ENCODE peak calls at places on chromosomes 13 and 19, in four cellular contexts. E is cardiac muscle cell, P is AG04450, M is activated B cell treated with CpG ODN at 0.5 μM for 24 hours. O is an unnamed sample.

GRCh38 chr13:99126821-99127220 is 73.8 kb upstream of the UBAC2 start:
- DNase-seq in E (no peak), P (no peak), M (no peak), O (no peak)

GRCh38 chr13:51638497-51638871 is 54.2 kb downstream of the WDFY2 start:
- DNase-seq in E (peak; percentile 27), P (no peak), M (no peak), O (no peak)

GRCh38 chr13:52665325-52665724 is 12.7 kb downstream of the SUGT1 start:
- DNase-seq in E (peak; percentile 29), P (no peak), M (no peak), O (no peak)

GRCh38 chr13:105817011-105817410 is 718.5 kb downstream of the EFNB2 start:
- DNase-seq in E (no peak), P (no peak), M (no peak), O (no peak)

GRCh38 chr13:76708138-76708537 is 178.1 kb downstream of the KCTD12 start:
- DNase-seq in E (no peak), P (no peak), M (no peak), O (no peak)

GRCh38 chr13:29925457-29925856 is 75.0 kb upstream of the UBL3 start:
- DNase-seq in E (peak; percentile 96), P (no peak), M (no peak), O (no peak)

GRCh38 chr13:36736119-36736726 is 62.4 kb downstream of the SERTM1 start:
- DNase-seq in E (peak; percentile 80), P (peak; percentile 37), M (no peak), O (peak; percentile 30)

GRCh38 chr13:98650376-98651107 is 73.6 kb upstream of the STK24 start:
- DNase-seq in E (no peak), P (no peak), M (no peak), O (no peak)

GRCh38 chr13:75541287-75541686 is 3.6 kb upstream of the COMMD6 start:
- DNase-seq in E (no peak), P (no peak), M (no peak), O (no peak)

GRCh38 chr19:293436-294110 is 2.4 kb upstream of the PLPP2 start:
- DNase-seq in E (no peak), P (no peak), M (no peak), O (no peak)

GRCh38 chr13:48232420-48233096 is 448 bp upstream of the ITM2B start:
- DNase-seq in E (no peak), P (no peak), M (no peak), O (no peak)

GRCh38 chr19:32012206-32012605 is 333.2 kb upstream of the ZNF507 start:
- DNase-seq in E (no peak), P (no peak), M (no peak), O (no peak)

GRCh38 chr13:59111711-59112110 is 1052.0 kb downstream of the DIAPH3 start:
- DNase-seq in E (peak; percentile 87), P (peak; percentile 42), M (no peak), O (no peak)

GRCh38 chr13:98939552-98940306 is 38.1 kb downstream of the DOCK9 start:
- DNase-seq in E (peak; percentile 22), P (no peak), M (no peak), O (no peak)

GRCh38 chr19:38667552-38668205 is 20.2 kb downstream of the ACTN4 start:
- DNase-seq in E (no peak), P (no peak), M (no peak), O (no peak)

GRCh38 chr13:109955598-109955997 is 169.2 kb upstream of the IRS2 start:
- DNase-seq in E (peak; percentile 85), P (peak; percentile 13), M (no peak), O (no peak)

GRCh38 chr19:21023901-21024300 is 3.4 kb downstream of the ZNF430 start:
- DNase-seq in E (no peak), P (no peak), M (no peak), O (no peak)

GRCh38 chr19:29841559-29842367 is 30.0 kb downstream of the CCNE1 start:
- DNase-seq in E (peak; percentile 43), P (no peak), M (no peak), O (no peak)

GRCh38 chr19:584240-585001 is 5.3 kb upstream of the HCN2 start:
- DNase-seq in E (peak; percentile 66), P (no peak), M (peak; percentile 72), O (peak; percentile 71)

GRCh38 chr19:18478545-18479311 is 40.8 kb upstream of the ISYNA1 start:
- DNase-seq in E (peak; percentile 92), P (peak; percentile 58), M (no peak), O (no peak)

GRCh38 chr19:11479470-11480080 is 1.3 kb downstream of the ELAVL3 start:
- DNase-seq in E (peak; percentile 26), P (no peak), M (no peak), O (peak; percentile 40)

GRCh38 chr13:50894504-50894903 is 15.1 kb upstream of the RNASEH2B start:
- DNase-seq in E (no peak), P (no peak), M (no peak), O (no peak)

GRCh38 chr19:8487137-8487851 is 15.1 kb downstream of the PRAM1 start:
- DNase-seq in E (no peak), P (no peak), M (no peak), O (no peak)

GRCh38 chr13:83440465-83440864 is 441.8 kb downstream of the SLITRK1 start:
- DNase-seq in E (no peak), P (no peak), M (no peak), O (no peak)

GRCh38 chr19:49542446-49542845 is 14.6 kb downstream of the RCN3 start:
- DNase-seq in E (no peak), P (no peak), M (no peak), O (no peak)

GRCh38 chr13:20431080-20431479 is 94.6 kb downstream of the CRYL1 start:
- DNase-seq in E (no peak), P (no peak), M (no peak), O (no peak)

GRCh38 chr13:85638815-85639393 is 160.3 kb downstream of the SLITRK6 start:
- DNase-seq in E (no peak), P (no peak), M (no peak), O (no peak)

GRCh38 chr13:99303863-99304521 is 3.2 kb downstream of the GPR183 start:
- DNase-seq in E (no peak), P (no peak), M (no peak), O (no peak)

GRCh38 chr13:40680659-40681323 is 14.3 kb upstream of the FOXO1 start:
- DNase-seq in E (no peak), P (no peak), M (no peak), O (no peak)

GRCh38 chr13:110696776-110697175 is 9.1 kb downstream of the CARS2 start:
- DNase-seq in E (no peak), P (no peak), M (no peak), O (no peak)

GRCh38 chr19:17183271-17183757 is 31.8 kb upstream of the USE1 start:
- DNase-seq in E (no peak), P (no peak), M (peak; percentile 35), O (no peak)

DNA sequence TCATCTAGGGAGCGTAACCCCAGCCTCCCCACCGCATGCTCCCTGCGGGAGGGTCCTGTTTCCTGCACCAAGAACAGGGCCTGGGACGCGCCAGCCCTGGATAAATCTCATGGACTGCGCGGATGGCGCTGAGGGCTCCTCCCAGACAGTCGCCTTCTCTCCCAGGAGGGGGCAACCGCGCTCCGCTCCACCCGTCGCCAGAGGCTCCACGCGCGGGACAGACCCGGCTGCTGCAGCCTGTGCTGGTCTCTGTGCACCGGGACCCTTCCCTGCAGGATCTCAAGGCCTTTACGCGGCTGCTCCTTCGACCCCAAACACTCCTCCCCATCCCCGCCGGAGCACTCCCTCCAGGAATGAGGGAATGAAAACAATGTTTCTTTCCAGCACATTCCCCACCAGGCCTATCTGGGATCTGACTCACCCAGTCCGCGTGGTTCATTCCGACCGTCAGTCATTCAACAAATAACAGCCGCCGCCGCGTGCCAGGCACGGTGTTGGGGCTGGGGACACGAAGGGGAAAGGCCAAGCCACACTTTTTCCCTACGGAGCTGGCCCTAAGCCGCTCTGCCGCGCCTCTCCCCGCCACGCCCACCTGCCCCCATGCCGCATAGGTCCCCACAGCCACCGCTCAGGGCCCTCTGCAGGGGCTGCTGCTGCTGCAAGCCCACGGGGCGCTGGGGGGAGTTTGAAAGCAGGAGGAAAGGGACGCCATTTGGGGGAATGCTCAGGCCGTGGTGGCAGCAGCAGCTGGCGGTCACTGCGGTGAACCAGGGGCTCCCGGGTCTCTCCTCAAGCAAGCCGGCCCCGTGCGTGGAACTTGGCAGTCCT is 6.0 kb downstream of the PNMA8B start:
- DNase-seq in E (peak; percentile 81), P (no peak), M (no peak), O (no peak)
- TF ChIP-seq CTCF in E (peak; percentile 40), P (peak; percentile 37), M (no peak), O (peak; percentile 23)

DNA sequence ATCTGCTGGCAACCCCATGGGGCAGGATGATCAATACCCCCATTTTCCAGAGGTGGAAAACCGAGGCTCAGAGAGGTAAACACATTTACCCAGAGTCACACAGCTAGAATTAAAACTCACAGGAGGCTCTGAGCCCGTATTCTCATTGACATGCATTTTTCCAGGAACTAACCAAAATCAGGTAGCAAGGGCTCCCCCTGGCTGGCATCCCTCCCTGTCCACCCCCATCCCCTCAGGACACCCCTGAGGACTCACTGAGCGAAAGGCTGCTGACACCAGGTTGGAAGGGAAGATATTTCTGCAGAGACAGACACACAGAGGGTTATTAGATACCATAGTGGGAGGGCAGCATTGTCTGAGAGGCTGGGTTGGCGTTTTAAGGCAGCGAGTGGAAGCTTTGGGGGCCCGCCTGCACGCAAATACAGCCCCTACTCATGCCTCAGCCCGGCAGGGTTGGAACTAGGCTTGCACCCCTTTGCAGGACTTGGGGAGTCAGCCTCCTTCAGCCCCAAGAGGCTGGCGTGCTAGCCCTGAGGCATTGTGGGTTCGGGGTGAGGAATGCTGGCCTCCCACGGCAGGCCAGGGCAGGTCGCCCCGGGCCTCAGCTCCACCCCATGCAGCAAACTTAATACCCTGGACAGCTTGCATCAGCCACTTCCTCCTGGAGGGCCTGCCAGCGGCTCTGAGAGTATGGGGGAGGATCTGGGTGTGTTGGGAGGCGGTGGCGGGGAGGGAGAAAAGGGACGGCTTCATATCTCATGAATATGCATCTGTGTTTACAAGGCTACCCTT is 3.9 kb downstream of the SLC1A5 start:
- DNase-seq in E (peak; percentile 95), P (peak; percentile 86), M (peak; percentile 35), O (no peak)
- TF ChIP-seq CTCF in E (peak; percentile 38), P (peak; percentile 43), M (no peak), O (peak; percentile 34)

DNA sequence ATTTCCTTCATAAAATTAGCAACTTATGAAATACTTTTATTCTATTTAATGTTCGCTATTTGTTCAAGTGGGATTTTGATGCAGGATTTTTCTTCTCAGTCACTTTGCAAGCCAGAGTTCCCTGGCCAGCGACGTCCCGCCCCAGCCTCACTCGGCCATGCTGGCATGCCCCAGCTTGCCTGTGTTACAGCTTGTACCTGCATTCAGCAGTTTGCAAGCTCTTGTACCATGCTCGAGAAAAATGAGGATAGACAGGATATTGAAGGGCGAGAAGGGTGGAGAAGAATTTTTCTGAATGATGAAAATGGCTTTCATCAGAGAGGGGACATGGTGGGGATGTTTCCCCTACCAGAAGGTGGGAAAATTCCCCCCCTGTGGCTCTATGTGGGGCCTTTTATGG is 2180.2 kb upstream of the PCDH20 start:
- DNase-seq in E (no peak), P (no peak), M (no peak), O (no peak)
- TF ChIP-seq CTCF in E (no peak), P (no peak), M (no peak), O (no peak)

GRCh38 chr19:4589579-4590410 is 30.3 kb upstream of the SEMA6B start:
- DNase-seq in E (no peak), P (no peak), M (no peak), O (no peak)
- TF ChIP-seq CTCF in E (peak; percentile 42), P (peak; percentile 57), M (no peak), O (peak; percentile 65)